ENCODE peak calls at places on chromosomes 7 and 10, in five cellular contexts. D is nephron progenitor cell, T is choroid plexus epithelial cell, H is SW480, K is ovary. F is an unnamed sample.

GRCh38 chr7:39587393-39587792 is 21.2 kb downstream of the YAE1 start:
- DNase-seq in D (no peak), T (peak; percentile 26), H (no peak), K (no peak), F (peak; percentile 53)

GRCh38 chr7:1059200-1060091 is 15.1 kb downstream of the GPR146 start:
- DNase-seq in D (peak; percentile 70), T (peak; percentile 62), H (no peak), K (no peak), F (no peak)

GRCh38 chr10:35353399-35353798 is 17.1 kb downstream of the CCNY start:
- DNase-seq in D (no peak), T (no peak), H (no peak), K (no peak), F (no peak)

GRCh38 chr10:127150136-127150535 is 46.3 kb downstream of the INSYN2A start:
- DNase-seq in D (no peak), T (peak; percentile 38), H (no peak), K (no peak), F (peak; percentile 47)

GRCh38 chr7:130144632-130145171 is 60.5 kb downstream of the TMEM209 start:
- DNase-seq in D (no peak), T (peak; percentile 85), H (peak; percentile 55), K (no peak), F (peak; percentile 24)

GRCh38 chr10:118595598-118596425 is at the start of gene PRLHR:
- DNase-seq in D (peak; percentile 93), T (peak; percentile 32), H (no peak), K (peak; percentile 32), F (peak; percentile 13)

GRCh38 chr10:31320598-31321211 is 1.7 kb downstream of the ZEB1 start:
- DNase-seq in D (peak; percentile 47), T (peak; percentile 64), H (peak; percentile 61), K (peak; percentile 35), F (peak; percentile 17)

GRCh38 chr10:7411671-7412481 is 1.0 kb upstream of the SFMBT2 start:
- DNase-seq in D (peak; percentile 29), T (no peak), H (no peak), K (peak; percentile 56), F (no peak)

GRCh38 chr7:48512892-48513291 is 341.6 kb downstream of the ABCA13 start:
- DNase-seq in D (peak; percentile 14), T (no peak), H (no peak), K (no peak), F (no peak)

GRCh38 chr10:21517983-21518628 is 7.4 kb downstream of the SKIDA1 start:
- DNase-seq in D (no peak), T (peak; percentile 65), H (peak; percentile 25), K (no peak), F (no peak)

GRCh38 chr7:111860248-111860647 is 298.0 kb upstream of the IMMP2L start:
- DNase-seq in D (no peak), T (no peak), H (no peak), K (no peak), F (no peak)

GRCh38 chr7:128110641-128111365 is 79.6 kb upstream of the LRRC4 start:
- DNase-seq in D (no peak), T (no peak), H (no peak), K (no peak), F (no peak)

GRCh38 chr10:103653581-103654020 is 160.1 kb downstream of the NEURL1 start:
- DNase-seq in D (no peak), T (no peak), H (no peak), K (no peak), F (no peak)

GRCh38 chr7:103093429-103093828 is 18.5 kb downstream of the ARMC10 start:
- DNase-seq in D (no peak), T (no peak), H (no peak), K (no peak), F (no peak)

F was measured in brain microvascular endothelial cell.